ENCODE peak calls at places on chromosomes 2 and 18, in six cellular contexts. U is heart left ventricle, L is body of pancreas, N is adrenal gland, T is ovary, E is fibroblast of lung. H is an unnamed sample.

GRCh38 chr2:69149631-69150215 is 136.7 kb downstream of the ANTXR1 start:
- DNase-seq in U (peak; percentile 39), L (no peak), N (peak; percentile 56), T (peak; percentile 77), E (peak; percentile 78), H (no peak)

GRCh38 chr18:52723456-52724065 is 383.6 kb downstream of the DCC start:
- DNase-seq in U (no peak), L (no peak), N (no peak), T (no peak), E (no peak), H (no peak)

GRCh38 chr2:241882090-241882625 is 12.6 kb downstream of the RTP5 start:
- DNase-seq in U (peak; percentile 56), L (peak; percentile 90), N (peak; percentile 61), T (peak; percentile 65), E (no peak), H (peak; percentile 93)

GRCh38 chr18:346607-347006 is 78.8 kb upstream of the THOC1 start:
- DNase-seq in U (no peak), L (no peak), N (no peak), T (no peak), E (no peak), H (no peak)

GRCh38 chr2:85772019-85772745 is 18.4 kb downstream of the ATOH8 start:
- DNase-seq in U (peak; percentile 98), L (peak; percentile 97), N (peak; percentile 99), T (peak; percentile 100), E (peak; percentile 99), H (peak; percentile 91)

GRCh38 chr18:9047715-9048114 is 54.8 kb upstream of the NDUFV2 start:
- DNase-seq in U (no peak), L (no peak), N (no peak), T (no peak), E (no peak), H (no peak)

GRCh38 chr2:3738454-3738853 is 35.1 kb downstream of the DCDC2C start:
- DNase-seq in U (no peak), L (no peak), N (peak; percentile 25), T (no peak), E (no peak), H (no peak)

GRCh38 chr18:24130494-24130893 is 8.4 kb upstream of the CABYR start:
- DNase-seq in U (no peak), L (no peak), N (no peak), T (no peak), E (no peak), H (no peak)

GRCh38 chr2:43133708-43134570 is 92.5 kb downstream of the ZFP36L2 start:
- DNase-seq in U (no peak), L (peak; percentile 67), N (peak; percentile 39), T (no peak), E (no peak), H (peak; percentile 95)

GRCh38 chr2:17747684-17748452 is 5.7 kb downstream of the SMC6 start:
- DNase-seq in U (no peak), L (no peak), N (no peak), T (no peak), E (peak; percentile 42), H (no peak)

GRCh38 chr2:181165199-181165868 is 184.9 kb downstream of the UBE2E3 start:
- DNase-seq in U (no peak), L (no peak), N (no peak), T (no peak), E (no peak), H (no peak)

GRCh38 chr2:207163053-207163814 is 2.5 kb downstream of the KLF7 start:
- DNase-seq in U (no peak), L (peak; percentile 56), N (peak; percentile 69), T (peak; percentile 54), E (peak; percentile 96), H (no peak)

GRCh38 chr2:233270366-233270765 is 18.9 kb downstream of the ATG16L1 start:
- DNase-seq in U (no peak), L (no peak), N (no peak), T (no peak), E (no peak), H (no peak)
- H3K36me3 ChIP-seq in U (no peaks in the 10 kb centered on the region), L (peaks cover 28% of the 10 kb centered on the region), N (no peaks in the 10 kb centered on the region), T (no peaks in the 10 kb centered on the region), E (peaks cover 10% of the 10 kb centered on the region), H (peaks cover 69% of the 10 kb centered on the region)

GRCh38 chr18:31840499-31840898 is 79.8 kb upstream of the SLC25A52 start:
- DNase-seq in U (no peak), L (no peak), N (no peak), T (no peak), E (no peak), H (no peak)
- H3K36me3 ChIP-seq in U (no peaks in the 10 kb centered on the region), L (peaks cover 11% of the 10 kb centered on the region), N (no peaks in the 10 kb centered on the region), T (no peaks in the 10 kb centered on the region), E (peaks cover 3% of the 10 kb centered on the region), H (peaks cover 93% of the 10 kb centered on the region)

DNA sequence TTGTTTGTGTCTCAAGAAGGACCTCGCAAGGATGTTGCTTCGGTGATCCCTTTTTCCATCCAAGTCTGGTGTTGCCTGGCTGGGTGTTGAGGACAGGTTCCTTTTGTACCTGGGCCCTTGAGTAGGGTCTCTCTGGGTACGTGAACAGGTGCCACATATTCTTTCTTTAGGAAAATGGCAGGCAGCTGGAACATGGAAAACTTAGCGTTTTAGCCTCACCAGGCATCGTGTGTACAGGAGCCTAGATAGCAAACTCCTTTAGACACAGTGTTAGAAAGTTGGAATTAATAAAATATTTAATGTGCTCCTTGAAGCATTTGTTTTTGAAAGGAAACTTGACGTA is 54.3 kb upstream of the RBM44 start:
- DNase-seq in U (no peak), L (no peak), N (no peak), T (no peak), E (no peak), H (no peak)
- H3K36me3 ChIP-seq in U (no peaks in the 10 kb centered on the region), L (no peaks in the 10 kb centered on the region), N (no peaks in the 10 kb centered on the region), T (no peaks in the 10 kb centered on the region), E (no peaks in the 10 kb centered on the region), H (peaks cover 8% of the 10 kb centered on the region)

GRCh38 chr2:134949966-134950708 is 31.5 kb downstream of the CCNT2 start:
- DNase-seq in U (no peak), L (no peak), N (no peak), T (no peak), E (no peak), H (no peak)
- H3K36me3 ChIP-seq in U (peaks cover 6% of the 10 kb centered on the region), L (peaks cover 26% of the 10 kb centered on the region), N (no peaks in the 10 kb centered on the region), T (no peaks in the 10 kb centered on the region), E (peaks cover 11% of the 10 kb centered on the region), H (peaks cover 72% of the 10 kb centered on the region)